ENCODE peak calls at places on chromosome X, in seven cellular contexts. One of them, this sample, is unnamed.

GRCh38 chrX:20143539-20143938 is 1.9 kb upstream of the EIF1AX start:
- DNase-seq in neural progenitor cell: no peak
- DNase-seq in astrocyte: no peak
- DNase-seq in lower lobe of right lung: no peak
- DNase-seq in cardiac muscle cell: no peak
- DNase-seq in upper lobe of right lung: no peak
- DNase-seq in colonic mucosa: no peak
- DNase-seq in this sample: no peak

GRCh38 chrX:12984629-12985303 is 9.9 kb downstream of the TMSB4X start:
- DNase-seq in neural progenitor cell: no peak
- DNase-seq in astrocyte: peak
- DNase-seq in lower lobe of right lung: no peak
- DNase-seq in cardiac muscle cell: peak
- DNase-seq in upper lobe of right lung: no peak
- DNase-seq in colonic mucosa: no peak
- DNase-seq in this sample: no peak

GRCh38 chrX:65532016-65532415 is 2.6 kb downstream of the LAS1L start:
- DNase-seq in neural progenitor cell: no peak
- DNase-seq in astrocyte: no peak
- DNase-seq in lower lobe of right lung: no peak
- DNase-seq in cardiac muscle cell: no peak
- DNase-seq in upper lobe of right lung: no peak
- DNase-seq in colonic mucosa: no peak
- DNase-seq in this sample: no peak

GRCh38 chrX:41259516-41259915 is 74.4 kb upstream of the DDX3X start:
- DNase-seq in neural progenitor cell: no peak
- DNase-seq in astrocyte: no peak
- DNase-seq in lower lobe of right lung: no peak
- DNase-seq in cardiac muscle cell: no peak
- DNase-seq in upper lobe of right lung: no peak
- DNase-seq in colonic mucosa: no peak
- DNase-seq in this sample: no peak

GRCh38 chrX:118495958-118496762 is 545 bp downstream of the DOCK11 start:
- DNase-seq in neural progenitor cell: peak
- DNase-seq in astrocyte: no peak
- DNase-seq in lower lobe of right lung: peak
- DNase-seq in cardiac muscle cell: no peak
- DNase-seq in upper lobe of right lung: peak
- DNase-seq in colonic mucosa: peak
- DNase-seq in this sample: no peak

GRCh38 chrX:69290327-69290726 is 125.1 kb upstream of the PJA1 start:
- DNase-seq in neural progenitor cell: no peak
- DNase-seq in astrocyte: no peak
- DNase-seq in lower lobe of right lung: no peak
- DNase-seq in cardiac muscle cell: no peak
- DNase-seq in upper lobe of right lung: no peak
- DNase-seq in colonic mucosa: no peak
- DNase-seq in this sample: no peak

GRCh38 chrX:124401696-124402095 is 55.3 kb downstream of the SH2D1A start:
- DNase-seq in neural progenitor cell: no peak
- DNase-seq in astrocyte: no peak
- DNase-seq in lower lobe of right lung: no peak
- DNase-seq in cardiac muscle cell: no peak
- DNase-seq in upper lobe of right lung: no peak
- DNase-seq in colonic mucosa: no peak
- DNase-seq in this sample: no peak

GRCh38 chrX:150303386-150304097 is 59.6 kb upstream of the MAMLD1 start:
- DNase-seq in neural progenitor cell: no peak
- DNase-seq in astrocyte: no peak
- DNase-seq in lower lobe of right lung: no peak
- DNase-seq in cardiac muscle cell: no peak
- DNase-seq in upper lobe of right lung: no peak
- DNase-seq in colonic mucosa: no peak
- DNase-seq in this sample: no peak

GRCh38 chrX:53795583-53795982 is 109.1 kb upstream of the HUWE1 start:
- DNase-seq in neural progenitor cell: peak
- DNase-seq in astrocyte: no peak
- DNase-seq in lower lobe of right lung: no peak
- DNase-seq in cardiac muscle cell: peak
- DNase-seq in upper lobe of right lung: no peak
- DNase-seq in colonic mucosa: no peak
- DNase-seq in this sample: no peak

GRCh38 chrX:151975228-151975593 is 735 bp upstream of the GABRE start:
- DNase-seq in neural progenitor cell: no peak
- DNase-seq in astrocyte: no peak
- DNase-seq in lower lobe of right lung: no peak
- DNase-seq in cardiac muscle cell: no peak
- DNase-seq in upper lobe of right lung: no peak
- DNase-seq in colonic mucosa: no peak
- DNase-seq in this sample: no peak

GRCh38 chrX:74423289-74423985 is 2.1 kb downstream of the SLC16A2 start:
- DNase-seq in neural progenitor cell: no peak
- DNase-seq in astrocyte: no peak
- DNase-seq in lower lobe of right lung: no peak
- DNase-seq in cardiac muscle cell: no peak
- DNase-seq in upper lobe of right lung: no peak
- DNase-seq in colonic mucosa: no peak
- DNase-seq in this sample: no peak

GRCh38 chrX:149151805-149152757 is 353.0 kb downstream of the IDS start:
- DNase-seq in neural progenitor cell: no peak
- DNase-seq in astrocyte: peak
- DNase-seq in lower lobe of right lung: no peak
- DNase-seq in cardiac muscle cell: peak
- DNase-seq in upper lobe of right lung: no peak
- DNase-seq in colonic mucosa: no peak
- DNase-seq in this sample: no peak

GRCh38 chrX:119237526-119238035 is 1.5 kb downstream of the PGRMC1 start:
- DNase-seq in neural progenitor cell: peak
- DNase-seq in astrocyte: no peak
- DNase-seq in lower lobe of right lung: no peak
- DNase-seq in cardiac muscle cell: peak
- DNase-seq in upper lobe of right lung: no peak
- DNase-seq in colonic mucosa: no peak
- DNase-seq in this sample: no peak

GRCh38 chrX:132748909-132749308 is 209.5 kb downstream of the HS6ST2 start:
- DNase-seq in neural progenitor cell: no peak
- DNase-seq in astrocyte: no peak
- DNase-seq in lower lobe of right lung: no peak
- DNase-seq in cardiac muscle cell: no peak
- DNase-seq in upper lobe of right lung: no peak
- DNase-seq in colonic mucosa: no peak
- DNase-seq in this sample: no peak

GRCh38 chrX:123138473-123138872 is 45.6 kb upstream of the GRIA3 start:
- DNase-seq in neural progenitor cell: no peak
- DNase-seq in astrocyte: peak
- DNase-seq in lower lobe of right lung: no peak
- DNase-seq in cardiac muscle cell: no peak
- DNase-seq in upper lobe of right lung: no peak
- DNase-seq in colonic mucosa: no peak
- DNase-seq in this sample: no peak

GRCh38 chrX:47199286-47199685 is 5.7 kb downstream of the UBA1 start:
- DNase-seq in neural progenitor cell: no peak
- DNase-seq in astrocyte: no peak
- DNase-seq in lower lobe of right lung: no peak
- DNase-seq in cardiac muscle cell: no peak
- DNase-seq in upper lobe of right lung: no peak
- DNase-seq in colonic mucosa: no peak
- DNase-seq in this sample: no peak

GRCh38 chrX:47202316-47202715 is 8.7 kb downstream of the UBA1 start:
- DNase-seq in neural progenitor cell: no peak
- DNase-seq in astrocyte: no peak
- DNase-seq in lower lobe of right lung: no peak
- DNase-seq in cardiac muscle cell: no peak
- DNase-seq in upper lobe of right lung: no peak
- DNase-seq in colonic mucosa: no peak
- DNase-seq in this sample: no peak

GRCh38 chrX:47201545-47201944 is 7.9 kb downstream of the UBA1 start:
- DNase-seq in neural progenitor cell: no peak
- DNase-seq in astrocyte: no peak
- DNase-seq in lower lobe of right lung: no peak
- DNase-seq in cardiac muscle cell: no peak
- DNase-seq in upper lobe of right lung: no peak
- DNase-seq in colonic mucosa: no peak
- DNase-seq in this sample: no peak

GRCh38 chrX:47198687-47199080 is 5.1 kb downstream of the UBA1 start:
- DNase-seq in neural progenitor cell: no peak
- DNase-seq in astrocyte: no peak
- DNase-seq in lower lobe of right lung: no peak
- DNase-seq in cardiac muscle cell: no peak
- DNase-seq in upper lobe of right lung: no peak
- DNase-seq in colonic mucosa: no peak
- DNase-seq in this sample: no peak

GRCh38 chrX:47200385-47201150 is 6.9 kb downstream of the UBA1 start:
- DNase-seq in neural progenitor cell: no peak
- DNase-seq in astrocyte: peak
- DNase-seq in lower lobe of right lung: no peak
- DNase-seq in cardiac muscle cell: peak
- DNase-seq in upper lobe of right lung: no peak
- DNase-seq in colonic mucosa: peak
- DNase-seq in this sample: peak
- TF ChIP-seq CTCF in neural progenitor cell: no peak
- TF ChIP-seq CTCF in astrocyte: peak
- TF ChIP-seq CTCF in lower lobe of right lung: no peak
- TF ChIP-seq CTCF in cardiac muscle cell: peak
- TF ChIP-seq CTCF in upper lobe of right lung: no peak
- TF ChIP-seq CTCF in colonic mucosa: no peak
- TF ChIP-seq CTCF in this sample: no peak

DNA sequence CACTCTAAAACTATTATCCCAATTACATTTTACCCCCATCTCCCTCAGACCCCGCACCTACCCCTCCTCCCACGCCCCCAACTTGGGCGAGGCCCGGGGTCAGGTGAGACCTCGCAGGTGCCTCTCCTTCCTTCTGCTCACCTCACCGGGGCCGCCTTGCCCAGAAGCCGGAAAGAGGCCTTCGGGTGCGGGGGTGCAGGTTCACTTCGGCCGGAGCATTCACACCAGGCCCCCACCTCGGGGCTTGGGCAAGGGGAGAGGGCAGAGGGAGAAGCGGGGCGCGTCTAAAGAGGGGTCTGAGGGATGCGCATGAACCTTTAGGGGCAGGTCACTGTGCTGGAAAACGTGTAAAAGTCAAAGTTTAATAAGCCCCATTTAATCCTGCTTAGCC is 427 bp downstream of the ZNF182 start:
- DNase-seq in neural progenitor cell: peak
- DNase-seq in astrocyte: no peak
- DNase-seq in lower lobe of right lung: no peak
- DNase-seq in cardiac muscle cell: no peak
- DNase-seq in upper lobe of right lung: peak
- DNase-seq in colonic mucosa: peak
- DNase-seq in this sample: no peak
- H3K27ac ChIP-seq in neural progenitor cell: no peak
- H3K27ac ChIP-seq in astrocyte: peak
- H3K27ac ChIP-seq in lower lobe of right lung: peak
- H3K27ac ChIP-seq in cardiac muscle cell: peak
- H3K27ac ChIP-seq in upper lobe of right lung: peak
- H3K27ac ChIP-seq in colonic mucosa: no peak
- H3K27ac ChIP-seq in this sample: peak

DNA sequence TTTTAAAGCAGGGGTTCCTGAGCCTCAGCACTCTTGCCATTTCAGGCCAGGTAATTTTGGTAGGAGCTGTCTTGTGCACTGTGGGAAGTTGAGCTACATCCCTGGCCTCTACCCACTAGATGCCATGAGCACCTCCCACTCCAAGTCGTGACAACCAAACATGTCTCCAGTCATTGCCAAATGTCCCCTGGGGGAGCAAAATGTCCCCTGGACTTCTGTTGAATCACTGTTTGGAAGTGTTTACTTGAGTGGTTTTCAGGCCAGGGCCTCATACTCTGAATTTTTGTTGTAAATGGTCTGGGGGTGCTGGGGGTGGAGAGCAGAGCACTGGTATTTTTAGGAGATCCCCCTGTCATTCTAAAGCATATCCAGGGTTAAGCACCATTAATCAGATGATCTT is 3.2 kb downstream of the PDK3 start:
- DNase-seq in neural progenitor cell: no peak
- DNase-seq in astrocyte: no peak
- DNase-seq in lower lobe of right lung: no peak
- DNase-seq in cardiac muscle cell: no peak
- DNase-seq in upper lobe of right lung: no peak
- DNase-seq in colonic mucosa: no peak
- DNase-seq in this sample: no peak
- TF ChIP-seq CTCF in neural progenitor cell: no peak
- TF ChIP-seq CTCF in astrocyte: no peak
- TF ChIP-seq CTCF in lower lobe of right lung: no peak
- TF ChIP-seq CTCF in cardiac muscle cell: no peak
- TF ChIP-seq CTCF in upper lobe of right lung: no peak
- TF ChIP-seq CTCF in colonic mucosa: no peak
- TF ChIP-seq CTCF in this sample: no peak

GRCh38 chrX:11189097-11189496 is 78.0 kb downstream of the HCCS start:
- DNase-seq in neural progenitor cell: no peak
- DNase-seq in astrocyte: no peak
- DNase-seq in lower lobe of right lung: no peak
- DNase-seq in cardiac muscle cell: no peak
- DNase-seq in upper lobe of right lung: no peak
- DNase-seq in colonic mucosa: no peak
- DNase-seq in this sample: no peak
- H3K27ac ChIP-seq in neural progenitor cell: no peak
- H3K27ac ChIP-seq in astrocyte: no peak
- H3K27ac ChIP-seq in lower lobe of right lung: no peak
- H3K27ac ChIP-seq in cardiac muscle cell: no peak
- H3K27ac ChIP-seq in upper lobe of right lung: no peak
- H3K27ac ChIP-seq in colonic mucosa: no peak
- H3K27ac ChIP-seq in this sample: no peak

GRCh38 chrX:8179653-8180052 is 8.6 kb upstream of the VCX2 start:
- DNase-seq in neural progenitor cell: no peak
- DNase-seq in astrocyte: no peak
- DNase-seq in lower lobe of right lung: no peak
- DNase-seq in cardiac muscle cell: peak
- DNase-seq in upper lobe of right lung: no peak
- DNase-seq in colonic mucosa: no peak
- DNase-seq in this sample: no peak
- TF ChIP-seq CTCF in neural progenitor cell: peak
- TF ChIP-seq CTCF in astrocyte: peak
- TF ChIP-seq CTCF in lower lobe of right lung: peak
- TF ChIP-seq CTCF in cardiac muscle cell: peak
- TF ChIP-seq CTCF in upper lobe of right lung: peak
- TF ChIP-seq CTCF in colonic mucosa: peak
- TF ChIP-seq CTCF in this sample: peak

GRCh38 chrX:115582035-115582870 is 21.3 kb downstream of the PLS3 start:
- DNase-seq in neural progenitor cell: peak
- DNase-seq in astrocyte: peak
- DNase-seq in lower lobe of right lung: no peak
- DNase-seq in cardiac muscle cell: no peak
- DNase-seq in upper lobe of right lung: no peak
- DNase-seq in colonic mucosa: no peak
- DNase-seq in this sample: no peak
- H3K27ac ChIP-seq in neural progenitor cell: no peak
- H3K27ac ChIP-seq in astrocyte: peak
- H3K27ac ChIP-seq in lower lobe of right lung: peak
- H3K27ac ChIP-seq in cardiac muscle cell: peak
- H3K27ac ChIP-seq in upper lobe of right lung: peak
- H3K27ac ChIP-seq in colonic mucosa: no peak
- H3K27ac ChIP-seq in this sample: no peak

This sample was measured in Panc1.